ENCODE peak calls at places on chromosomes 16 and 17, in four cellular contexts. I is GM19239, R is heart right ventricle, Q is GM06990. B is an unnamed sample.

GRCh38 chr17:15999974-16000827 is 577 bp downstream of the TTC19 start:
- DNase-seq in Q (peak; percentile 68), R (peak; percentile 26), I (no peak), B (no peak)

GRCh38 chr17:31825961-31826691 is 32.9 kb downstream of the COPRS start:
- DNase-seq in I (no peak), Q (no peak), R (no peak), B (no peak)

GRCh38 chr17:32277284-32277683 is 11.7 kb downstream of the RHBDL3 start:
- DNase-seq in R (no peak), Q (no peak), I (no peak), B (no peak)

GRCh38 chr16:47644166-47644565 is 183.0 kb downstream of the PHKB start:
- DNase-seq in R (peak; percentile 36), Q (no peak), I (no peak), B (no peak)

GRCh38 chr17:260031-260791 is 78.8 kb upstream of the DOC2B start:
- DNase-seq in Q (no peak), R (no peak), I (no peak), B (no peak)

GRCh38 chr16:12547608-12547922 is 256.1 kb downstream of the CPPED1 start:
- DNase-seq in Q (no peak), R (no peak), I (no peak), B (no peak)

GRCh38 chr16:88976359-88977027 is 514 bp downstream of the CBFA2T3 start:
- DNase-seq in R (no peak), Q (no peak), I (no peak), B (peak; percentile 57)

GRCh38 chr17:29835438-29836351 is 94.3 kb downstream of the SSH2 start:
- DNase-seq in I (no peak), R (no peak), Q (no peak), B (no peak)

GRCh38 chr16:85583491-85584181 is 29.5 kb upstream of the GSE1 start:
- DNase-seq in R (no peak), Q (no peak), I (no peak), B (no peak)

GRCh38 chr17:29612404-29613370 is 10.0 kb downstream of the CORO6 start:
- DNase-seq in I (no peak), R (no peak), Q (no peak), B (no peak)

GRCh38 chr16:59410451-59410850 is 676.3 kb upstream of the GOT2 start:
- DNase-seq in R (no peak), I (no peak), Q (no peak), B (no peak)

B was measured in GM13977.